ENCODE peak calls at places on chromosomes 16 and 17, in four cellular contexts. W is A549, B is NB4, C is HFFc6. O is an unnamed sample.

GRCh38 chr16:71357681-71358080 is 842 bp upstream of the CALB2 start:
- DNase-seq in B (no peak), W (peak), C (no peak), O (no peak)

GRCh38 chr17:75262112-75262606 is 480 bp downstream of the MRPS7 start:
- DNase-seq in W (no peak), B (peak), C (no peak), O (no peak)

GRCh38 chr17:72566671-72567484 is 446.1 kb downstream of the SOX9 start:
- DNase-seq in C (no peak), B (no peak), W (no peak), O (peak)

GRCh38 chr17:48878920-48879898 is 13.4 kb upstream of the ATP5MC1 start:
- DNase-seq in W (peak), B (peak), C (peak), O (no peak)

GRCh38 chr16:65336169-65336568 is 214.3 kb upstream of the CDH11 start:
- DNase-seq in W (no peak), B (no peak), C (peak), O (no peak)

GRCh38 chr17:81842725-81843504 is 8.1 kb upstream of the PPP1R27 start:
- DNase-seq in W (no peak), B (peak), C (no peak), O (no peak)

GRCh38 chr17:19874256-19874655 is 6.5 kb upstream of the ULK2 start:
- DNase-seq in W (no peak), B (no peak), C (no peak), O (peak)

GRCh38 chr16:67546761-67547422 is 15.4 kb upstream of the CTCF start:
- DNase-seq in W (peak), C (peak), B (peak), O (no peak)

GRCh38 chr17:48819466-48819865 is 2.4 kb upstream of the TTLL6 start:
- DNase-seq in W (no peak), B (no peak), C (no peak), O (no peak)

GRCh38 chr17:20156196-20157077 is 147.3 kb downstream of the SPECC1 start:
- DNase-seq in B (peak), C (no peak), W (peak), O (no peak)

GRCh38 chr16:84478172-84478948 is 26.1 kb downstream of the MEAK7 start:
- DNase-seq in C (peak), W (no peak), B (peak), O (no peak)

GRCh38 chr17:77098884-77099545 is 41.8 kb upstream of the SEC14L1 start:
- DNase-seq in W (no peak), B (peak), C (peak), O (no peak)

GRCh38 chr17:31105991-31106390 is 11.2 kb downstream of the NF1 start:
- DNase-seq in C (no peak), B (no peak), W (no peak), O (no peak)

GRCh38 chr17:31415004-31415454 is 23.6 kb downstream of the RAB11FIP4 start:
- DNase-seq in B (peak), C (no peak), W (no peak), O (peak)

GRCh38 chr17:70365098-70365583 is 195.8 kb downstream of the KCNJ2 start:
- DNase-seq in B (peak), C (no peak), W (no peak), O (no peak)

GRCh38 chr17:12850996-12851395 is 61.7 kb downstream of the ARHGAP44 start:
- DNase-seq in W (no peak), C (no peak), B (no peak), O (no peak)

GRCh38 chr17:410674-411401 is 58.2 kb upstream of the RPH3AL start:
- DNase-seq in B (peak), C (peak), W (peak), O (no peak)

GRCh38 chr17:55577011-55577586 is 65.8 kb upstream of the SMIM36 start:
- DNase-seq in C (peak), B (peak), W (no peak), O (no peak)

GRCh38 chr17:43791589-43791988 is 11.4 kb downstream of the CFAP97D1 start:
- DNase-seq in B (peak), W (peak), C (peak), O (no peak)

GRCh38 chr17:42623732-42624596 is 14.5 kb downstream of the TUBG1 start:
- DNase-seq in B (no peak), C (no peak), W (peak), O (no peak)

GRCh38 chr17:35879748-35880654 is at the start of gene CCL5:
- DNase-seq in C (peak), B (peak), W (no peak), O (no peak)

GRCh38 chr16:78513838-78514237 is 414.4 kb downstream of the WWOX start:
- DNase-seq in C (no peak), W (no peak), B (peak), O (no peak)

GRCh38 chr17:7922499-7923289 is 6.6 kb upstream of the RNF227 start:
- DNase-seq in C (peak), W (peak), B (no peak), O (no peak)

GRCh38 chr17:71338396-71338795 is 782.4 kb upstream of the SOX9 start:
- DNase-seq in W (peak), B (peak), C (no peak), O (no peak)

GRCh38 chr17:33725675-33726271 is 432.7 kb upstream of the ASIC2 start:
- DNase-seq in W (peak), B (peak), C (no peak), O (no peak)

GRCh38 chr17:7703584-7704574 is 1.1 kb upstream of the EFNB3 start:
- DNase-seq in B (no peak), C (no peak), W (peak), O (no peak)

GRCh38 chr16:22191966-22192260 is 14.2 kb upstream of the EEF2K start:
- DNase-seq in W (no peak), B (peak), C (no peak), O (no peak)

GRCh38 chr17:80491478-80492342 is 15.3 kb upstream of the NPTX1 start:
- DNase-seq in C (no peak), W (peak), B (no peak), O (no peak)

GRCh38 chr16:55710466-55710865 is 54.7 kb downstream of the SLC6A2 start:
- DNase-seq in C (no peak), B (peak), W (no peak), O (no peak)

GRCh38 chr16:82263456-82264159 is 93.6 kb upstream of the MPHOSPH6 start:
- DNase-seq in C (peak), B (peak), W (peak), O (no peak)

GRCh38 chr17:63987616-63988478 is 10.3 kb upstream of the PRR29 start:
- DNase-seq in W (no peak), B (no peak), C (no peak), O (no peak)

GRCh38 chr16:23026777-23027362 is 122.4 kb downstream of the USP31 start:
- DNase-seq in B (peak), C (peak), W (peak), O (no peak)

GRCh38 chr17:12549499-12549901 is 116.2 kb upstream of the MYOCD start:
- DNase-seq in C (peak), B (no peak), W (no peak), O (no peak)

GRCh38 chr17:10136258-10136981 is 62.0 kb downstream of the GAS7 start:
- DNase-seq in W (no peak), C (no peak), B (no peak), O (no peak)

GRCh38 chr16:65579050-65579449 is 457.2 kb upstream of the CDH11 start:
- DNase-seq in B (no peak), W (no peak), C (no peak), O (no peak)

GRCh38 chr17:68603027-68603426 is 1.9 kb upstream of the FAM20A start:
- DNase-seq in W (no peak), C (no peak), B (no peak), O (no peak)

DNA sequence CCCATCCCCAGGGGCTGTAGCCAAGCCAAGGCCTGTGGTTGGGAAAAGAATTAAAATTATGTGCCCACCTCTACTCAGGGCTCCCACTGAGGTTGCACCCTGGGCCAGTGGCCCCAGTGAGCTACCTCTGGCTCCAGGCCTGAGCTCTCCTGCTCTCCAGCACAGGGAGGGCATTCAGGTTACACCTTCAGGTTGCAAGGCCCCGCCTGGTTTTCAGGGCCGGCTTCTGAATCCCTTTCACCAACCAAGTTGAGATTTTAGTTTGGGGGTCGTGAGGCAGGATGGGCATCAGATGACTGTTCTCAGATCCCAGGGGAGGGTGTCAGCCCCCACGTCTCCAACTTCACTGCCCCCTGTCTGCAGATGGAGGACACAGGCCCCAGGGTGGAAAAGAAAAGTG is 8.0 kb upstream of the KATNB1 start:
- DNase-seq in C (no peak), B (no peak), W (no peak), O (peak)
- TF ChIP-seq CTCF in C (peak), B (peak), W (no peak), O (peak)

DNA sequence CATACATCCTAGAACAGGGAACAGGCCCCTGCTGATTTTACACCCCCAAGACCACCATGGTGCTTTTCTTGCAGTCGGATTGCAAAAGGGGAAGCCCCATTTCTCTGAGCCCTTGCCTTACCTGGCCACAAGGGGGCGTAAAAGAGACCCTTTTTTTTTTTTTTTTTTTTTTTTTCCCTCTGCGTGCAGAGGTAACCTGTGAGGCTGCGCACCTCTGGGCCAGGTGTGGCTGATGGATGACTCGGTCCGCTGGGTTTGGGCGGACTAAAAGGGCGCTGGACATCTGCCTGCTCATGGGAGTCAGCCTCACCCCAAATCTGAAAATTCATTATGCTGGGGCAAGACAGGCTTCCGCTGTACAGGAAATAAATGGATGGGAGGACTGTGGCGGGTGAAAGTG is 281.0 kb downstream of the CBLN1 start:
- DNase-seq in C (no peak), B (no peak), W (no peak), O (no peak)
- TF ChIP-seq CTCF in C (peak), B (peak), W (peak), O (peak)

DNA sequence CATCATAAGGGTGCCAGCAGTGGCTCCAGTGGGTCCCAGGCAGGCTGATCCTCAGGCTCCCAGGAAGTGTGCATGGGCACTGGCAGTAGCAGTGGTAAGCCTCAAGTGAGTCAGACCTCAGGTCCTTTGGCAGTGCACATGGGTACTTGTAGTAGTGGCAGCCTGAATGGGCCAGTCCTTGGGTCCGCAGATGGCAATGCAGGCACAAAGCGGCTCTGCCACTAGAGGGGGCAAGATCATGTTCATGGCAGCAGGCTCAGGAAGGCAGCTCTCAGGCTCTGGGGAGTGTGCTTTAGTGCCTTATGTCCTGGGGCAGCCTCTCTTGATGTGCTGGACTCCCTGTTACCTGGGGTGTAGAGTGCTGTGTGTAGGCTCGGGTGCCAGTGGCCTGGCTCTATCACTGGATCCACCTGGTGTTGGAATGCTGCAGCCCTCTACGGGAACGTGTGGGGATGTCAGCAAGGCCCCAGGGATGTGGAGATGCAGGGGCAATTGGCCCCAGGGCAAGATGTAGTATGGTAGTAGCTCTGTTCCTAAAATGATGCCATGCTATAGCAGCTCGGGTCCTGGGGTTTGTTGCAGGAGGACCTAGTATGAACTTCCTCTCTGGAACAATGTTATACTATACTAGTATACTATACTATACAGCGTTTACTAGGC is 11.0 kb downstream of the ACSM3 start:
- DNase-seq in C (peak), W (peak), B (peak), O (no peak)
- TF ChIP-seq CTCF in C (peak), W (peak), B (peak), O (peak)

GRCh38 chr17:1628856-1629646 is 417 bp upstream of the SLC43A2 start:
- DNase-seq in B (no peak), C (peak), W (peak), O (no peak)
- TF ChIP-seq CTCF in B (no peak), C (peak), W (peak), O (peak)

DNA sequence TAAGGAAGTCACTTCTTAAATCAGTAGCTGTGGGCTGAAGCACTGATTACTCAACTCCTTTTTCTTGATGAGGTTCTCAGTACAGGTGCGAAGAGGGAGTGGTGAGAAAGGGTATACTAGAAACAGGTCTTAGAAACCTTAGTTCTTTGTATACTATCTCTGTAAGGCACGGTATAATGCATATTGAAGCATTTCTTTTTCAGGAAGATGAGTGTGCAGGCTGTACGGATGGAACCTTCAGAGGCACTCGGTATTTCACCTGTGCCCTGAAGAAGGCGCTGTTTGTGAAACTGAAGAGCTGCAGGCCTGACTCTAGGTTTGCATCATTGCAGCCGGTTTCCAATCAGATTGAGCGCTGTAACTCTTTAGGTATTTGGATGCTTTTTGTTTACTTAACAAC is 39.2 kb downstream of the CYLD start:
- DNase-seq in C (no peak), B (peak), W (peak), O (no peak)
- TF ChIP-seq CTCF in C (peak), B (peak), W (no peak), O (peak)

GRCh38 chr16:4307215-4308037 is 8.4 kb upstream of the GLIS2 start:
- DNase-seq in C (peak), W (peak), B (peak), O (peak)
- TF ChIP-seq CTCF in C (peak), W (no peak), B (no peak), O (peak)

DNA sequence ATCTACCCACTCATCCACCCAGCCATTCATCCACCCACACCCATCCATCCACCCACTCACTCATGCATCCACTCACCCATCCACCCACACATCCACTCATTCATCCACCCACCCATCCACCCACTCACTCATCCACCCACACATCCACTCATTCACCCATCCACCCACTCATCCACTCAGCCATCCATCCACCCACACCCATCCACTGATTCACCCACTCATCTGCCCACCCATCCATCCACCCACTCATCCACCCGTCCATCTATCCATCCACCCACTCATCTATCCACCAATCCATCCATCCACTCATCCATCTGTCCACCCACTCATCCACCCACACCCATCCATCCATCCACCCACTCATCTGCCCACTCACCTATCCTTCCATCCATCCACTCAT is 17.3 kb downstream of the NATD1 start:
- DNase-seq in W (no peak), C (no peak), B (no peak), O (no peak)
- TF ChIP-seq CTCF in W (no peak), C (no peak), B (no peak), O (no peak)

GRCh38 chr16:3058173-3059030 is 7.0 kb upstream of the IL32 start:
- DNase-seq in C (no peak), B (peak), W (peak), O (no peak)
- TF ChIP-seq CTCF in C (no peak), B (peak), W (no peak), O (no peak)